ENCODE peak calls at places on chromosomes 12 and 14, in eight cellular contexts. Z is stimulated activated CD8-positive, alpha-beta memory T cell treated with anti-CD3 and anti-CD28 coated beads, Interleukin-15, amount 100 ng/mL, for 24 hours; L is left lobe of liver; E is SHP77 treated with DMSO at 0.1 percent for 48 hours; Q is stimulated activated CD4-positive, alpha-beta T cell treated with anti-CD3 and anti-CD28 coated beads, Interleukin-4, amount 100 ng/mL, for 48 hours; B is Panc1; V is heart right ventricle; S is kidney tubule cell. M is an unnamed sample.

GRCh38 chr12:10213168-10214130 is 772 bp downstream of the GABARAPL1 start:
- DNase-seq in Z (peak; percentile 51), L (peak; percentile 91), E (no peak), Q (peak; percentile 58), B (no peak), V (peak; percentile 76), S (peak; percentile 72), M (peak; percentile 74)

GRCh38 chr14:56181666-56182065 is 63.5 kb downstream of the PELI2 start:
- DNase-seq in Z (no peak), L (no peak), E (peak; percentile 98), Q (no peak), B (no peak), V (no peak), S (no peak), M (peak; percentile 65)

GRCh38 chr12:114285554-114285953 is 120.4 kb downstream of the TBX5 start:
- DNase-seq in Z (no peak), L (no peak), E (no peak), Q (no peak), B (no peak), V (no peak), S (no peak), M (no peak)

GRCh38 chr12:48999371-49000131 is at the start of gene DDN:
- DNase-seq in Z (no peak), L (no peak), E (no peak), Q (no peak), B (no peak), V (no peak), S (no peak), M (peak; percentile 35)

GRCh38 chr12:99911967-99912366 is 72.8 kb downstream of the ANKS1B start:
- DNase-seq in Z (no peak), L (no peak), E (no peak), Q (no peak), B (no peak), V (no peak), S (no peak), M (no peak)

GRCh38 chr14:93219103-93219726 is 12.2 kb downstream of the UBR7 start:
- DNase-seq in Z (no peak), L (no peak), E (peak; percentile 18), Q (no peak), B (no peak), V (peak; percentile 28), S (peak; percentile 67), M (peak; percentile 83)

GRCh38 chr12:116481726-116482125 is 77.5 kb upstream of the MAP1LC3B2 start:
- DNase-seq in Z (no peak), L (no peak), E (no peak), Q (no peak), B (no peak), V (no peak), S (no peak), M (no peak)

GRCh38 chr14:50688875-50689274 is 20.8 kb upstream of the SAV1 start:
- DNase-seq in Z (no peak), L (no peak), E (no peak), Q (no peak), B (no peak), V (no peak), S (no peak), M (no peak)

GRCh38 chr12:176321-177181 is 37.4 kb downstream of the SLC6A12 start:
- DNase-seq in Z (no peak), L (peak; percentile 89), E (no peak), Q (no peak), B (no peak), V (peak; percentile 57), S (peak; percentile 96), M (no peak)

GRCh38 chr12:93079976-93080375 is 150.9 kb upstream of the EEA1 start:
- DNase-seq in Z (no peak), L (no peak), E (no peak), Q (no peak), B (no peak), V (no peak), S (no peak), M (no peak)

GRCh38 chr12:3142386-3142785 is 65.2 kb downstream of the TSPAN9 start:
- DNase-seq in Z (no peak), L (no peak), E (no peak), Q (no peak), B (no peak), V (no peak), S (no peak), M (no peak)

GRCh38 chr12:62294378-62294777 is 34.2 kb downstream of the USP15 start:
- DNase-seq in Z (no peak), L (no peak), E (no peak), Q (no peak), B (no peak), V (no peak), S (no peak), M (no peak)

GRCh38 chr12:29713729-29714128 is 70.0 kb downstream of the TMTC1 start:
- DNase-seq in Z (no peak), L (no peak), E (peak; percentile 38), Q (no peak), B (no peak), V (no peak), S (no peak), M (peak; percentile 74)

GRCh38 chr12:92062539-92063493 is 82.8 kb downstream of the BTG1 start:
- DNase-seq in Z (no peak), L (no peak), E (no peak), Q (no peak), B (no peak), V (no peak), S (no peak), M (no peak)

GRCh38 chr12:123995023-123995422 is 22.0 kb downstream of the ZNF664 start:
- DNase-seq in Z (no peak), L (no peak), E (no peak), Q (no peak), B (no peak), V (no peak), S (peak; percentile 66), M (peak; percentile 88)

GRCh38 chr12:52687527-52688385 is 7.5 kb upstream of the KRT1 start:
- DNase-seq in Z (no peak), L (no peak), E (no peak), Q (no peak), B (no peak), V (no peak), S (peak; percentile 56), M (peak; percentile 88)

GRCh38 chr14:20512139-20512905 is 7.0 kb downstream of the RNASE10 start:
- DNase-seq in Z (no peak), L (no peak), E (no peak), Q (no peak), B (no peak), V (no peak), S (peak; percentile 44), M (peak; percentile 37)

GRCh38 chr12:42705863-42706262 is 116.3 kb upstream of the PRICKLE1 start:
- DNase-seq in Z (no peak), L (no peak), E (no peak), Q (no peak), B (no peak), V (peak; percentile 74), S (no peak), M (peak; percentile 65)

GRCh38 chr14:73243748-73244147 is 6.4 kb downstream of the PAPLN start:
- DNase-seq in Z (no peak), L (no peak), E (no peak), Q (no peak), B (no peak), V (no peak), S (no peak), M (no peak)

GRCh38 chr14:54564071-54564798 is 2.7 kb upstream of the SAMD4A start:
- DNase-seq in Z (no peak), L (no peak), E (peak; percentile 10), Q (no peak), B (no peak), V (no peak), S (peak; percentile 65), M (peak; percentile 51)

GRCh38 chr14:70896981-70897380 is 10.3 kb upstream of the PCNX1 start:
- DNase-seq in Z (no peak), L (no peak), E (no peak), Q (no peak), B (no peak), V (no peak), S (no peak), M (peak; percentile 46)

GRCh38 chr12:95248604-95249355 is 31.2 kb downstream of the VEZT start:
- DNase-seq in Z (no peak), L (no peak), E (no peak), Q (no peak), B (no peak), V (no peak), S (no peak), M (no peak)

M was measured in epithelial cell of esophagus.